ENCODE peak calls at places on chromosomes 4 and X, in eight cellular contexts. F is AG04449, I is gastrocnemius medialis, Q is tibial artery, S is astrocyte of the spinal cord, K is fibroblast of lung, O is body of pancreas, M is fibroblast of mammary gland. H is an unnamed sample.
A peak's percentile ranks its signal among the peaks of the same experiment; 100 is the strongest.

GRCh38 chrX:11952176-11952720 is 186.0 kb upstream of the FRMPD4 start:
- DNase-seq in F (no peak), I (no peak), Q (no peak), S (peak; percentile 38), K (no peak), O (no peak), M (peak; percentile 46), H (no peak)

GRCh38 chr4:118745357-118745756 is 60.2 kb downstream of the METTL14 start:
- DNase-seq in F (no peak), I (no peak), Q (no peak), S (no peak), K (no peak), O (no peak), M (no peak), H (no peak)

GRCh38 chr4:44368413-44369167 is 80.0 kb downstream of the KCTD8 start:
- DNase-seq in F (no peak), I (no peak), Q (no peak), S (no peak), K (peak; percentile 62), O (no peak), M (no peak), H (no peak)

GRCh38 chrX:68989456-68989855 is 160.6 kb downstream of the EFNB1 start:
- DNase-seq in F (no peak), I (no peak), Q (no peak), S (no peak), K (no peak), O (no peak), M (no peak), H (no peak)

GRCh38 chr4:188110036-188110435 is 633 bp upstream of the TRIML2 start:
- DNase-seq in F (no peak), I (no peak), Q (no peak), S (no peak), K (no peak), O (no peak), M (no peak), H (no peak)

GRCh38 chrX:85112270-85112669 is 108.6 kb downstream of the APOOL start:
- DNase-seq in F (no peak), I (no peak), Q (no peak), S (no peak), K (no peak), O (no peak), M (no peak), H (no peak)

GRCh38 chr4:76061977-76062376 is 12.5 kb upstream of the ART3 start:
- DNase-seq in F (no peak), I (no peak), Q (no peak), S (no peak), K (no peak), O (no peak), M (no peak), H (no peak)

GRCh38 chr4:30716671-30717207 is 3.4 kb upstream of the PCDH7 start:
- DNase-seq in F (no peak), I (no peak), Q (no peak), S (peak; percentile 39), K (peak; percentile 65), O (no peak), M (peak; percentile 45), H (no peak)

GRCh38 chrX:120358687-120359086 is 3.2 kb upstream of the ATP1B4 start:
- DNase-seq in F (no peak), I (no peak), Q (no peak), S (peak; percentile 11), K (peak; percentile 63), O (no peak), M (peak; percentile 35), H (no peak)

GRCh38 chr4:96649536-96649935 is 809.6 kb downstream of the PDHA2 start:
- DNase-seq in F (no peak), I (no peak), Q (no peak), S (peak; percentile 65), K (peak; percentile 90), O (no peak), M (no peak), H (no peak)

GRCh38 chr4:54192811-54193210 is 36.3 kb upstream of the PDGFRA start:
- DNase-seq in F (no peak), I (no peak), Q (no peak), S (no peak), K (no peak), O (no peak), M (no peak), H (no peak)
- TF ChIP-seq CTCF in F (no peak), I (no peak), Q (no peak), S (no peak), K (no peak), O (no peak), M (no peak), H (no peak)

DNA sequence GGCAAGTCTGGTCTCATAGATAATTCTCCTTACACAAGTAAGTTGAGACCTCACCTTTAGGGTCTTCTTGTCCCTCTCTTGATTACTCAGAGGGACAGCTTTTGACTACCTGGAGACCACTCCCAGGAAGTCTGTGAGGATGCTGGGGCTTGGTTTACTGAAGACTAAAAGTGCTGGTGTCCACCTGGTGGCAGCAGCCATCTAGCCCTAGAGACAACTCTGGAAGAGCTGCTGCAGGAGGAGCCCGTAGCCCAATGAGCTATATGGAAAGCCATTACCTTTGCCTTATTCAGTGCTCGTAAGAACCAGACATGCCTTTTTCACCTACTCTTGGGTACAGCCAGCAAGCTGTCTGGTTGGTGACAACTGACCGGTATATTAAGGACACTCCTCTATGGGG is 7.3 kb downstream of the FGFBP2 start:
- DNase-seq in F (no peak), I (no peak), Q (no peak), S (peak; percentile 17), K (peak; percentile 13), O (no peak), M (peak; percentile 17), H (no peak)
- TF ChIP-seq CTCF in F (peak; percentile 38), I (no peak), Q (no peak), S (peak; percentile 49), K (peak; percentile 18), O (no peak), M (peak; percentile 39), H (no peak)

DNA sequence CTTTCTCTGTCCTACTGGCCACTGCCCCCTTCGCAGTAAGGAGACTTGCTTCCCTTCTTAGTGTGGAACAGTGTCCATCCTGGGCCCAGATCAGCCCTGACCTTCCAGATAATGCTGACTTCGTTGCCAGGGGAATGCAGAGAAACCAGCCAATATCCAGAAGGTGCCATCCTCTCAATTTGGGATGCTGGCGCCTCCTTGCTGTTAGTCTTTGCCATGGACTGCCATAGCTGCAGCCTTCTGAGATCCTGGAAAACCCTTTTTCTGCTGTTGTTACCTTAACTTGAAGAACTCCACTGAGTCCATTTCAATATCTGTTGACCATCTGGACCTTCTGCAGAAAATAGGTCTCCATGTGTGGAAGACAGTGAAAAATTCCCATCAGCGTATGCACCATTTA is 21.8 kb downstream of the RAI2 start:
- DNase-seq in F (no peak), I (no peak), Q (no peak), S (no peak), K (no peak), O (no peak), M (no peak), H (no peak)
- TF ChIP-seq CTCF in F (no peak), I (no peak), Q (no peak), S (no peak), K (no peak), O (no peak), M (peak; percentile 27), H (no peak)

DNA sequence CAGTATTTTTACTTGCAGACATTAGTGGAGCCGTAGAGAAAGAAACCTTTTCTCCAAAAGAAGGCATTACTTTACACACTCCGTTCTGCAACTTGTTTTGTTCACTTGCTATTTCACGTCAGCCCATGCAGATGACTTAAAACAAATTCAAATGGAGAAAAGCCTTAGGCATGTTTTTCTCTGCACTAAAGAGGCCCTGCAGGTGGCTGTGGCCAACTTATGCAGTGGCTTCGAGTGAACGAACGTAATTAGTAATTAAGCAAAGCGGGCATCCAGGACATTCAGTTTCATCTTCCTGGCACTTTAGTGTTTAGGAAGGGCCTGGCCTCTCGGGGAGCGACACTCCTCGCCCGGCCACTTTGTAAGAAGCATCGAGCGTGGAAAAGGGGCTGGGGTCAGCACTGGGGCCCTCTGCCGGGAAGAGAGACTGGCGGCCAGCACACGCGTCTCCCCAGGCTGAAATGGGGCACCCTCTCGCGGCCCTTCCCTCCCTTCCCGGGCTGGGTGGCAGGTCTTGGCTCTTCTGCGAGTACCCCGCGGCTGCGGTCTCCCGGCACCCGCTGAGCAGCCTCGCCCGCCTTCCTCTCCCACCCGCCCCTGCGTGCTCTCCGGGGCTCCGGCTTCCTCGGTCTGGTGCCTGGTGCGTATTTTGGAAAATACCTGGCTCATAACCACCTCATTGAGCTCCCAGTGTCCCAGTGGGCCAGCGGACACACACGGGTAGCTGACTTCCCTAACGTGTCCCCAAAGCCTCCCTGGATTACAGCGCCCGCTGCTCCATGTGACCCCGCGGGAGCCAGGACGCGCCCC is 706 bp upstream of the CYP4V2 start:
- DNase-seq in F (no peak), I (no peak), Q (no peak), S (peak; percentile 34), K (peak; percentile 21), O (no peak), M (peak; percentile 18), H (no peak)
- TF ChIP-seq CTCF in F (peak; percentile 1), I (no peak), Q (no peak), S (peak; percentile 23), K (no peak), O (no peak), M (no peak), H (no peak)

DNA sequence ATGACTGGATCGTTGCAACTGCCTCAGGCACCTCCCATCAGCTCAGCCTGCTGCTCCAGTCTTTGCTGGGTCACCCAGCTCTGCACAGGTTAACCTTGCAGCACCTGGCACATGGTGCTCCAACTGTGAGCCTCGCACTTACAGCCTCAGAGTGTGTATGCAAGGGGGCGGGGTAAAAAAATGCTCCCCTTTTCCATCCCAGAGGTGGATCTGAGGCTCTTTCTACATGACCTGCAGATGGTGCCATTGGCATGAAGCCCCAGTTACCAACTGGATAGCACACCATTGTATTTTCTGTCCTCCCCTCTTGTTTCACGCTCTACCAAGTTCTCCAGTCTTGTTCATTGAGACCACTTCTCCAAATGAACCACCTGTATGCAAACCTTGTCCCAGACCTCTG is 46.2 kb upstream of the TRPC3 start:
- DNase-seq in F (no peak), I (no peak), Q (no peak), S (no peak), K (no peak), O (no peak), M (no peak), H (no peak)
- TF ChIP-seq CTCF in F (no peak), I (no peak), Q (no peak), S (no peak), K (no peak), O (no peak), M (peak; percentile 2), H (no peak)

H was measured in suprapubic skin.